ENCODE peak calls at places on chromosome 5, in six cellular contexts. E, S, J, W, A and R are unnamed samples.

GRCh38 chr5:57780306-57780958 is 297.8 kb upstream of the ACTBL2 start:
- DNase-seq in E (no peak), S (no peak), J (no peak), W (no peak), A (no peak), R (no peak)

GRCh38 chr5:135739383-135739961 is 95.0 kb upstream of the SLC25A48 start:
- DNase-seq in E (no peak), S (no peak), J (no peak), W (no peak), A (no peak), R (no peak)

GRCh38 chr5:26121343-26121742 is 917.0 kb downstream of the CDH9 start:
- DNase-seq in E (no peak), S (no peak), J (no peak), W (no peak), A (no peak), R (no peak)

GRCh38 chr5:67475489-67475888 is 278.9 kb upstream of the CD180 start:
- DNase-seq in E (no peak), S (no peak), J (no peak), W (no peak), A (no peak), R (no peak)

GRCh38 chr5:16773990-16774389 is 157.2 kb upstream of the RETREG1 start:
- DNase-seq in E (no peak), S (no peak), J (no peak), W (peak), A (no peak), R (no peak)

GRCh38 chr5:105817416-105817815 is 1853.3 kb downstream of the EFNA5 start:
- DNase-seq in E (no peak), S (no peak), J (no peak), W (no peak), A (no peak), R (no peak)

GRCh38 chr5:139458580-139459407 is 3.7 kb downstream of the ECSCR start:
- DNase-seq in E (no peak), S (peak), J (peak), W (peak), A (no peak), R (no peak)

GRCh38 chr5:132294728-132295504 is 722 bp downstream of the SLC22A4 start:
- DNase-seq in E (peak), S (peak), J (peak), W (peak), A (peak), R (peak)

GRCh38 chr5:123094227-123094918 is 5.3 kb downstream of the PRDM6 start:
- DNase-seq in E (no peak), S (no peak), J (no peak), W (no peak), A (no peak), R (no peak)

GRCh38 chr5:5497132-5497748 is 74.8 kb downstream of the ICE1 start:
- DNase-seq in E (peak), S (peak), J (peak), W (peak), A (peak), R (peak)

GRCh38 chr5:168027002-168027401 is 264.4 kb upstream of the WWC1 start:
- DNase-seq in E (no peak), S (no peak), J (no peak), W (no peak), A (no peak), R (no peak)